ENCODE peak calls at places on chromosomes 6 and 20, in four cellular contexts. X is myocyte, A is lung, T is COR-L47. N is an unnamed sample.

GRCh38 chr20:63182425-63182824 is 33.5 kb downstream of the YTHDF1 start:
- DNase-seq in X (no peak), A (no peak), T (no peak), N (no peak)

GRCh38 chr20:51529027-51529749 is 13.3 kb downstream of the NFATC2 start:
- DNase-seq in X (no peak), A (no peak), T (no peak), N (no peak)

GRCh38 chr20:14493408-14493807 is 156.0 kb upstream of the FLRT3 start:
- DNase-seq in X (no peak), A (no peak), T (no peak), N (no peak)

GRCh38 chr6:27545271-27546046 is 72.6 kb upstream of the ZNF184 start:
- DNase-seq in X (peak), A (no peak), T (no peak), N (no peak)

GRCh38 chr6:37731888-37732287 is 34.2 kb upstream of the MDGA1 start:
- DNase-seq in X (no peak), A (no peak), T (no peak), N (no peak)

GRCh38 chr6:143027058-143027457 is 33.6 kb upstream of the AIG1 start:
- DNase-seq in X (peak), A (no peak), T (no peak), N (no peak)

GRCh38 chr6:153090241-153090930 is 40.7 kb downstream of the RGS17 start:
- DNase-seq in X (peak), A (no peak), T (no peak), N (no peak)

GRCh38 chr20:36629719-36630340 is 16.2 kb downstream of the SLA2 start:
- DNase-seq in X (no peak), A (no peak), T (no peak), N (no peak)

GRCh38 chr20:49676581-49677291 is 36.9 kb downstream of the B4GALT5 start:
- DNase-seq in X (peak), A (peak), T (no peak), N (no peak)

GRCh38 chr6:73523434-73524123 is 2.7 kb upstream of the EEF1A1 start:
- DNase-seq in X (peak), A (peak), T (peak), N (no peak)

GRCh38 chr6:72219536-72219935 is 333.2 kb downstream of the RIMS1 start:
- DNase-seq in X (peak), A (no peak), T (no peak), N (no peak)

GRCh38 chr6:28258877-28259777 is at the start of gene NKAPL:
- DNase-seq in X (no peak), A (peak), T (no peak), N (no peak)

GRCh38 chr6:63263456-63263855 is 52.2 kb downstream of the FKBP1C start:
- DNase-seq in X (no peak), A (no peak), T (no peak), N (no peak)

GRCh38 chr6:56798163-56798562 is 155.5 kb upstream of the DST start:
- DNase-seq in X (peak), A (no peak), T (no peak), N (no peak)

N was measured in NCI-H1105 treated with DMSO at 0.1 percent for 48 hours.